ENCODE peak calls at places on chromosomes 16 and 17, in six cellular contexts. D is SHP77, Y is NCI-H1930, L is AG10803, H is DND-41, B is ovary. W is an unnamed sample.

GRCh38 chr16:17395849-17396480 is 74.8 kb downstream of the XYLT1 start:
- DNase-seq in B (peak), D (no peak), L (peak), Y (no peak), H (no peak), W (peak)

GRCh38 chr16:73043828-73044493 is 4.0 kb downstream of the ZFHX3 start:
- DNase-seq in B (no peak), Y (no peak), D (no peak), L (peak), H (no peak), W (no peak)

GRCh38 chr16:19559242-19559910 is 3.9 kb downstream of the VPS35L start:
- DNase-seq in Y (peak), B (no peak), L (peak), D (peak), H (no peak), W (peak)

GRCh38 chr16:50360779-50361178 is 8.0 kb downstream of the BRD7 start:
- DNase-seq in D (no peak), L (no peak), Y (no peak), B (no peak), H (no peak), W (no peak)

GRCh38 chr17:35588196-35588920 is 1.2 kb downstream of the AP2B1 start:
- DNase-seq in B (no peak), D (no peak), H (no peak), L (peak), Y (no peak), W (no peak)

GRCh38 chr16:17335826-17336492 is 134.8 kb downstream of the XYLT1 start:
- DNase-seq in B (no peak), L (no peak), D (no peak), H (no peak), Y (no peak), W (peak)

GRCh38 chr17:38528101-38528500 is 77.7 kb downstream of the SRCIN1 start:
- DNase-seq in Y (no peak), D (peak), H (no peak), B (no peak), L (no peak), W (no peak)

GRCh38 chr17:80474231-80474932 is 2.0 kb downstream of the NPTX1 start:
- DNase-seq in H (no peak), D (peak), Y (no peak), B (no peak), L (peak), W (no peak)

GRCh38 chr17:49224198-49224996 is 6.2 kb downstream of the PHOSPHO1 start:
- DNase-seq in D (no peak), H (no peak), L (no peak), B (no peak), Y (no peak), W (no peak)

GRCh38 chr17:6654816-6655731 is 3.5 kb downstream of the C17orf100 start:
- DNase-seq in H (no peak), Y (peak), B (no peak), D (no peak), L (no peak), W (peak)

GRCh38 chr17:50909765-50910661 is 43.9 kb upstream of the TOB1 start:
- DNase-seq in H (peak), D (no peak), Y (no peak), L (no peak), B (no peak), W (no peak)

GRCh38 chr16:24858219-24859041 is 12.7 kb downstream of the SLC5A11 start:
- DNase-seq in D (no peak), H (peak), L (peak), Y (no peak), B (peak), W (no peak)

GRCh38 chr16:83206426-83206825 is 579.7 kb downstream of the CDH13 start:
- DNase-seq in H (no peak), Y (no peak), D (no peak), L (peak), B (no peak), W (no peak)

GRCh38 chr17:44910231-44911106 is 4.8 kb downstream of the GFAP start:
- DNase-seq in Y (no peak), D (no peak), H (no peak), B (no peak), L (no peak), W (no peak)

GRCh38 chr16:74455213-74455612 is 33.9 kb upstream of the CLEC18B start:
- DNase-seq in H (no peak), L (peak), D (no peak), Y (no peak), B (no peak), W (no peak)

GRCh38 chr16:9248162-9248561 is 156.7 kb downstream of the HAPSTR1 start:
- DNase-seq in H (no peak), D (no peak), B (no peak), L (no peak), Y (no peak), W (no peak)

GRCh38 chr16:82133798-82134197 is 36.2 kb downstream of the MPHOSPH6 start:
- DNase-seq in D (no peak), B (no peak), H (peak), Y (no peak), L (no peak), W (no peak)

GRCh38 chr16:48435319-48435682 is 50.1 kb upstream of the SIAH1 start:
- DNase-seq in H (no peak), L (no peak), B (no peak), Y (no peak), D (no peak), W (no peak)

GRCh38 chr16:86598607-86599318 is 20.4 kb downstream of the FOXL1 start:
- DNase-seq in D (no peak), Y (no peak), B (no peak), L (peak), H (no peak), W (no peak)

GRCh38 chr17:37792787-37793186 is 47.9 kb upstream of the HNF1B start:
- DNase-seq in L (peak), B (no peak), Y (no peak), D (no peak), H (no peak), W (no peak)

GRCh38 chr17:42247734-42248133 is 28.5 kb downstream of the STAT5B start:
- DNase-seq in D (no peak), B (no peak), H (peak), Y (no peak), L (peak), W (no peak)

GRCh38 chr16:23079683-23080221 is 69.5 kb downstream of the USP31 start:
- DNase-seq in B (no peak), L (no peak), Y (no peak), H (no peak), D (peak), W (peak)

GRCh38 chr16:69055003-69055402 is 50.5 kb upstream of the HAS3 start:
- DNase-seq in Y (no peak), L (no peak), H (no peak), D (no peak), B (no peak), W (no peak)

GRCh38 chr16:70679653-70680494 is 6.0 kb downstream of the MTSS2 start:
- DNase-seq in B (peak), D (no peak), Y (no peak), L (no peak), H (no peak), W (no peak)

GRCh38 chr16:53465606-53466290 is 31.5 kb downstream of the RBL2 start:
- DNase-seq in Y (no peak), L (peak), H (no peak), B (no peak), D (no peak), W (no peak)

GRCh38 chr17:58684003-58684402 is 7.8 kb downstream of the TEX14 start:
- DNase-seq in D (no peak), Y (no peak), L (no peak), H (no peak), B (no peak), W (no peak)

GRCh38 chr16:4200000-4200780 is 41.7 kb downstream of the SRL start:
- DNase-seq in B (peak), H (peak), Y (peak), D (peak), L (peak), W (peak)

GRCh38 chr17:9018731-9019130 is 2.6 kb upstream of the NTN1 start:
- DNase-seq in B (no peak), L (no peak), H (no peak), D (no peak), Y (no peak), W (no peak)

GRCh38 chr16:88411951-88412576 is 29.3 kb downstream of the ZNF469 start:
- DNase-seq in D (no peak), H (no peak), L (no peak), B (no peak), Y (no peak), W (no peak)

GRCh38 chr16:72355561-72355960 is 183.6 kb upstream of the PMFBP1 start:
- DNase-seq in L (peak), D (no peak), B (no peak), Y (no peak), H (no peak), W (no peak)

GRCh38 chr16:9095998-9096397 is 4.6 kb downstream of the HAPSTR1 start:
- DNase-seq in Y (no peak), H (no peak), D (no peak), B (no peak), L (no peak), W (no peak)

GRCh38 chr17:32350662-32351418 is 883 bp downstream of the ZNF207 start:
- DNase-seq in H (peak), D (no peak), L (peak), B (no peak), Y (no peak), W (peak)

GRCh38 chr16:88065747-88066142 is 114.5 kb downstream of the BANP start:
- DNase-seq in H (no peak), L (no peak), B (no peak), D (no peak), Y (no peak), W (no peak)

GRCh38 chr17:28763804-28764266 is 20.0 kb downstream of the TRAF4 start:
- DNase-seq in H (peak), L (peak), Y (peak), B (no peak), D (peak), W (peak)

GRCh38 chr16:30571444-30572322 is at the start of gene ZNF688:
- DNase-seq in D (peak), B (peak), L (peak), Y (peak), H (peak), W (peak)